ENCODE peak calls at places on chromosomes 2 and 18, in ten cellular contexts. One of them, this sample, is unnamed.

GRCh38 chr2:160415991-160416390 is 77.6 kb downstream of the RBMS1 start:
- DNase-seq in endothelial cell: no peak
- DNase-seq in tibial artery: no peak
- DNase-seq in stimulated activated CD8-positive, alpha-beta memory T cell treated with anti-CD3 and anti-CD28 coated beads, Interleukin-4, amount 100 ng/mL, for 1 hour: no peak
- DNase-seq in activated naive CD8-positive, alpha-beta T cell treated with anti-CD3 and anti-CD28 coated beads, Interleukin-2, amount 10 ng/mL, durations not matched to agents 7 days and 5 days: no peak
- DNase-seq in H4: no peak
- DNase-seq in activated CD4-positive, alpha-beta T cell treated with anti-CD3 and anti-CD28 coated beads, Interleukin-2, amount 50 U/mL, for 1 hour: no peak
- DNase-seq in neural crest cell: no peak
- DNase-seq in SK-MEL-5: no peak
- DNase-seq in suprapubic skin: no peak
- DNase-seq in this sample: no peak

GRCh38 chr2:1990151-1990589 is 245.9 kb upstream of the PXDN start:
- DNase-seq in stimulated activated CD8-positive, alpha-beta memory T cell treated with anti-CD3 and anti-CD28 coated beads, Interleukin-4, amount 100 ng/mL, for 1 hour: no peak
- DNase-seq in tibial artery: no peak
- DNase-seq in endothelial cell: no peak
- DNase-seq in suprapubic skin: no peak
- DNase-seq in SK-MEL-5: no peak
- DNase-seq in activated CD4-positive, alpha-beta T cell treated with anti-CD3 and anti-CD28 coated beads, Interleukin-2, amount 50 U/mL, for 1 hour: no peak
- DNase-seq in activated naive CD8-positive, alpha-beta T cell treated with anti-CD3 and anti-CD28 coated beads, Interleukin-2, amount 10 ng/mL, durations not matched to agents 7 days and 5 days: no peak
- DNase-seq in H4: no peak
- DNase-seq in neural crest cell: no peak
- DNase-seq in this sample: no peak

GRCh38 chr2:68737717-68738116 is 3.1 kb downstream of the ARHGAP25 start:
- DNase-seq in SK-MEL-5: no peak
- DNase-seq in activated CD4-positive, alpha-beta T cell treated with anti-CD3 and anti-CD28 coated beads, Interleukin-2, amount 50 U/mL, for 1 hour: no peak
- DNase-seq in suprapubic skin: no peak
- DNase-seq in activated naive CD8-positive, alpha-beta T cell treated with anti-CD3 and anti-CD28 coated beads, Interleukin-2, amount 10 ng/mL, durations not matched to agents 7 days and 5 days: no peak
- DNase-seq in stimulated activated CD8-positive, alpha-beta memory T cell treated with anti-CD3 and anti-CD28 coated beads, Interleukin-4, amount 100 ng/mL, for 1 hour: no peak
- DNase-seq in H4: no peak
- DNase-seq in tibial artery: no peak
- DNase-seq in endothelial cell: no peak
- DNase-seq in neural crest cell: no peak
- DNase-seq in this sample: no peak

GRCh38 chr18:8468911-8469310 is 140.3 kb upstream of the RAB12 start:
- DNase-seq in neural crest cell: no peak
- DNase-seq in endothelial cell: no peak
- DNase-seq in suprapubic skin: no peak
- DNase-seq in activated naive CD8-positive, alpha-beta T cell treated with anti-CD3 and anti-CD28 coated beads, Interleukin-2, amount 10 ng/mL, durations not matched to agents 7 days and 5 days: no peak
- DNase-seq in stimulated activated CD8-positive, alpha-beta memory T cell treated with anti-CD3 and anti-CD28 coated beads, Interleukin-4, amount 100 ng/mL, for 1 hour: no peak
- DNase-seq in tibial artery: no peak
- DNase-seq in H4: no peak
- DNase-seq in activated CD4-positive, alpha-beta T cell treated with anti-CD3 and anti-CD28 coated beads, Interleukin-2, amount 50 U/mL, for 1 hour: no peak
- DNase-seq in SK-MEL-5: no peak
- DNase-seq in this sample: no peak

GRCh38 chr2:178267660-178268059 is 73.3 kb downstream of the OSBPL6 start:
- DNase-seq in neural crest cell: no peak
- DNase-seq in endothelial cell: no peak
- DNase-seq in activated CD4-positive, alpha-beta T cell treated with anti-CD3 and anti-CD28 coated beads, Interleukin-2, amount 50 U/mL, for 1 hour: no peak
- DNase-seq in suprapubic skin: no peak
- DNase-seq in SK-MEL-5: no peak
- DNase-seq in activated naive CD8-positive, alpha-beta T cell treated with anti-CD3 and anti-CD28 coated beads, Interleukin-2, amount 10 ng/mL, durations not matched to agents 7 days and 5 days: no peak
- DNase-seq in H4: no peak
- DNase-seq in tibial artery: no peak
- DNase-seq in stimulated activated CD8-positive, alpha-beta memory T cell treated with anti-CD3 and anti-CD28 coated beads, Interleukin-4, amount 100 ng/mL, for 1 hour: no peak
- DNase-seq in this sample: no peak

GRCh38 chr2:120863661-120864320 is 128.1 kb downstream of the GLI2 start:
- DNase-seq in tibial artery: peak; percentile 62
- DNase-seq in activated naive CD8-positive, alpha-beta T cell treated with anti-CD3 and anti-CD28 coated beads, Interleukin-2, amount 10 ng/mL, durations not matched to agents 7 days and 5 days: no peak
- DNase-seq in suprapubic skin: peak; percentile 71
- DNase-seq in endothelial cell: no peak
- DNase-seq in stimulated activated CD8-positive, alpha-beta memory T cell treated with anti-CD3 and anti-CD28 coated beads, Interleukin-4, amount 100 ng/mL, for 1 hour: no peak
- DNase-seq in H4: peak; percentile 31
- DNase-seq in neural crest cell: no peak
- DNase-seq in SK-MEL-5: no peak
- DNase-seq in activated CD4-positive, alpha-beta T cell treated with anti-CD3 and anti-CD28 coated beads, Interleukin-2, amount 50 U/mL, for 1 hour: no peak
- DNase-seq in this sample: no peak

GRCh38 chr2:46793423-46794416 is 121.9 kb downstream of the MCFD2 start:
- DNase-seq in H4: no peak
- DNase-seq in neural crest cell: no peak
- DNase-seq in tibial artery: no peak
- DNase-seq in stimulated activated CD8-positive, alpha-beta memory T cell treated with anti-CD3 and anti-CD28 coated beads, Interleukin-4, amount 100 ng/mL, for 1 hour: no peak
- DNase-seq in SK-MEL-5: no peak
- DNase-seq in suprapubic skin: no peak
- DNase-seq in activated CD4-positive, alpha-beta T cell treated with anti-CD3 and anti-CD28 coated beads, Interleukin-2, amount 50 U/mL, for 1 hour: no peak
- DNase-seq in endothelial cell: no peak
- DNase-seq in activated naive CD8-positive, alpha-beta T cell treated with anti-CD3 and anti-CD28 coated beads, Interleukin-2, amount 10 ng/mL, durations not matched to agents 7 days and 5 days: no peak
- DNase-seq in this sample: no peak

GRCh38 chr2:135817466-135817865 is 19.5 kb downstream of the LCT start:
- DNase-seq in stimulated activated CD8-positive, alpha-beta memory T cell treated with anti-CD3 and anti-CD28 coated beads, Interleukin-4, amount 100 ng/mL, for 1 hour: no peak
- DNase-seq in SK-MEL-5: no peak
- DNase-seq in H4: no peak
- DNase-seq in endothelial cell: no peak
- DNase-seq in suprapubic skin: no peak
- DNase-seq in tibial artery: no peak
- DNase-seq in activated naive CD8-positive, alpha-beta T cell treated with anti-CD3 and anti-CD28 coated beads, Interleukin-2, amount 10 ng/mL, durations not matched to agents 7 days and 5 days: no peak
- DNase-seq in neural crest cell: no peak
- DNase-seq in activated CD4-positive, alpha-beta T cell treated with anti-CD3 and anti-CD28 coated beads, Interleukin-2, amount 50 U/mL, for 1 hour: no peak
- DNase-seq in this sample: no peak

GRCh38 chr2:61763605-61764034 is 90.2 kb downstream of the FAM161A start:
- DNase-seq in H4: peak; percentile 80
- DNase-seq in tibial artery: peak; percentile 78
- DNase-seq in endothelial cell: peak; percentile 73
- DNase-seq in suprapubic skin: peak; percentile 88
- DNase-seq in activated naive CD8-positive, alpha-beta T cell treated with anti-CD3 and anti-CD28 coated beads, Interleukin-2, amount 10 ng/mL, durations not matched to agents 7 days and 5 days: no peak
- DNase-seq in SK-MEL-5: peak; percentile 94
- DNase-seq in stimulated activated CD8-positive, alpha-beta memory T cell treated with anti-CD3 and anti-CD28 coated beads, Interleukin-4, amount 100 ng/mL, for 1 hour: no peak
- DNase-seq in neural crest cell: peak; percentile 60
- DNase-seq in activated CD4-positive, alpha-beta T cell treated with anti-CD3 and anti-CD28 coated beads, Interleukin-2, amount 50 U/mL, for 1 hour: no peak
- DNase-seq in this sample: no peak

GRCh38 chr2:99662761-99663341 is 173.0 kb upstream of the REV1 start:
- DNase-seq in suprapubic skin: no peak
- DNase-seq in SK-MEL-5: peak; percentile 93
- DNase-seq in neural crest cell: no peak
- DNase-seq in H4: peak; percentile 97
- DNase-seq in activated naive CD8-positive, alpha-beta T cell treated with anti-CD3 and anti-CD28 coated beads, Interleukin-2, amount 10 ng/mL, durations not matched to agents 7 days and 5 days: no peak
- DNase-seq in tibial artery: peak; percentile 38
- DNase-seq in activated CD4-positive, alpha-beta T cell treated with anti-CD3 and anti-CD28 coated beads, Interleukin-2, amount 50 U/mL, for 1 hour: no peak
- DNase-seq in stimulated activated CD8-positive, alpha-beta memory T cell treated with anti-CD3 and anti-CD28 coated beads, Interleukin-4, amount 100 ng/mL, for 1 hour: no peak
- DNase-seq in endothelial cell: no peak
- DNase-seq in this sample: no peak

GRCh38 chr2:6872412-6872811 is 5.2 kb upstream of the RSAD2 start:
- DNase-seq in endothelial cell: no peak
- DNase-seq in suprapubic skin: no peak
- DNase-seq in tibial artery: no peak
- DNase-seq in neural crest cell: no peak
- DNase-seq in activated CD4-positive, alpha-beta T cell treated with anti-CD3 and anti-CD28 coated beads, Interleukin-2, amount 50 U/mL, for 1 hour: no peak
- DNase-seq in stimulated activated CD8-positive, alpha-beta memory T cell treated with anti-CD3 and anti-CD28 coated beads, Interleukin-4, amount 100 ng/mL, for 1 hour: no peak
- DNase-seq in H4: no peak
- DNase-seq in SK-MEL-5: no peak
- DNase-seq in activated naive CD8-positive, alpha-beta T cell treated with anti-CD3 and anti-CD28 coated beads, Interleukin-2, amount 10 ng/mL, durations not matched to agents 7 days and 5 days: no peak
- DNase-seq in this sample: no peak

GRCh38 chr2:207801259-207801658 is 31.6 kb upstream of the FZD5 start:
- DNase-seq in tibial artery: no peak
- DNase-seq in endothelial cell: no peak
- DNase-seq in SK-MEL-5: no peak
- DNase-seq in H4: no peak
- DNase-seq in activated CD4-positive, alpha-beta T cell treated with anti-CD3 and anti-CD28 coated beads, Interleukin-2, amount 50 U/mL, for 1 hour: no peak
- DNase-seq in neural crest cell: no peak
- DNase-seq in activated naive CD8-positive, alpha-beta T cell treated with anti-CD3 and anti-CD28 coated beads, Interleukin-2, amount 10 ng/mL, durations not matched to agents 7 days and 5 days: no peak
- DNase-seq in stimulated activated CD8-positive, alpha-beta memory T cell treated with anti-CD3 and anti-CD28 coated beads, Interleukin-4, amount 100 ng/mL, for 1 hour: no peak
- DNase-seq in suprapubic skin: no peak
- DNase-seq in this sample: no peak

GRCh38 chr2:119253114-119253702 is 29.6 kb downstream of the STEAP3 start:
- DNase-seq in endothelial cell: no peak
- DNase-seq in activated naive CD8-positive, alpha-beta T cell treated with anti-CD3 and anti-CD28 coated beads, Interleukin-2, amount 10 ng/mL, durations not matched to agents 7 days and 5 days: no peak
- DNase-seq in tibial artery: no peak
- DNase-seq in neural crest cell: no peak
- DNase-seq in stimulated activated CD8-positive, alpha-beta memory T cell treated with anti-CD3 and anti-CD28 coated beads, Interleukin-4, amount 100 ng/mL, for 1 hour: no peak
- DNase-seq in suprapubic skin: no peak
- DNase-seq in H4: peak; percentile 28
- DNase-seq in activated CD4-positive, alpha-beta T cell treated with anti-CD3 and anti-CD28 coated beads, Interleukin-2, amount 50 U/mL, for 1 hour: no peak
- DNase-seq in SK-MEL-5: no peak
- DNase-seq in this sample: no peak

GRCh38 chr2:8885449-8886196 is 48.2 kb upstream of the KIDINS220 start:
- DNase-seq in endothelial cell: no peak
- DNase-seq in tibial artery: no peak
- DNase-seq in activated CD4-positive, alpha-beta T cell treated with anti-CD3 and anti-CD28 coated beads, Interleukin-2, amount 50 U/mL, for 1 hour: no peak
- DNase-seq in H4: no peak
- DNase-seq in neural crest cell: no peak
- DNase-seq in suprapubic skin: no peak
- DNase-seq in activated naive CD8-positive, alpha-beta T cell treated with anti-CD3 and anti-CD28 coated beads, Interleukin-2, amount 10 ng/mL, durations not matched to agents 7 days and 5 days: no peak
- DNase-seq in SK-MEL-5: no peak
- DNase-seq in stimulated activated CD8-positive, alpha-beta memory T cell treated with anti-CD3 and anti-CD28 coated beads, Interleukin-4, amount 100 ng/mL, for 1 hour: no peak
- DNase-seq in this sample: no peak

GRCh38 chr2:119739580-119740255 is 20.0 kb upstream of the PTPN4 start:
- DNase-seq in neural crest cell: no peak
- DNase-seq in activated CD4-positive, alpha-beta T cell treated with anti-CD3 and anti-CD28 coated beads, Interleukin-2, amount 50 U/mL, for 1 hour: no peak
- DNase-seq in H4: no peak
- DNase-seq in stimulated activated CD8-positive, alpha-beta memory T cell treated with anti-CD3 and anti-CD28 coated beads, Interleukin-4, amount 100 ng/mL, for 1 hour: no peak
- DNase-seq in endothelial cell: no peak
- DNase-seq in tibial artery: no peak
- DNase-seq in activated naive CD8-positive, alpha-beta T cell treated with anti-CD3 and anti-CD28 coated beads, Interleukin-2, amount 10 ng/mL, durations not matched to agents 7 days and 5 days: no peak
- DNase-seq in SK-MEL-5: no peak
- DNase-seq in suprapubic skin: no peak
- DNase-seq in this sample: no peak

GRCh38 chr18:77143196-77143595 is 10.6 kb upstream of the MBP start:
- DNase-seq in activated CD4-positive, alpha-beta T cell treated with anti-CD3 and anti-CD28 coated beads, Interleukin-2, amount 50 U/mL, for 1 hour: no peak
- DNase-seq in SK-MEL-5: no peak
- DNase-seq in stimulated activated CD8-positive, alpha-beta memory T cell treated with anti-CD3 and anti-CD28 coated beads, Interleukin-4, amount 100 ng/mL, for 1 hour: no peak
- DNase-seq in tibial artery: no peak
- DNase-seq in suprapubic skin: no peak
- DNase-seq in neural crest cell: no peak
- DNase-seq in endothelial cell: no peak
- DNase-seq in H4: no peak
- DNase-seq in activated naive CD8-positive, alpha-beta T cell treated with anti-CD3 and anti-CD28 coated beads, Interleukin-2, amount 10 ng/mL, durations not matched to agents 7 days and 5 days: no peak
- DNase-seq in this sample: no peak

GRCh38 chr2:206708286-206708685 is 9.9 kb downstream of the DYTN start:
- DNase-seq in SK-MEL-5: no peak
- DNase-seq in neural crest cell: no peak
- DNase-seq in stimulated activated CD8-positive, alpha-beta memory T cell treated with anti-CD3 and anti-CD28 coated beads, Interleukin-4, amount 100 ng/mL, for 1 hour: no peak
- DNase-seq in activated naive CD8-positive, alpha-beta T cell treated with anti-CD3 and anti-CD28 coated beads, Interleukin-2, amount 10 ng/mL, durations not matched to agents 7 days and 5 days: no peak
- DNase-seq in activated CD4-positive, alpha-beta T cell treated with anti-CD3 and anti-CD28 coated beads, Interleukin-2, amount 50 U/mL, for 1 hour: no peak
- DNase-seq in endothelial cell: no peak
- DNase-seq in tibial artery: no peak
- DNase-seq in H4: no peak
- DNase-seq in suprapubic skin: no peak
- DNase-seq in this sample: no peak

GRCh38 chr18:10354241-10354811 is 100.1 kb upstream of the APCDD1 start:
- DNase-seq in activated naive CD8-positive, alpha-beta T cell treated with anti-CD3 and anti-CD28 coated beads, Interleukin-2, amount 10 ng/mL, durations not matched to agents 7 days and 5 days: no peak
- DNase-seq in stimulated activated CD8-positive, alpha-beta memory T cell treated with anti-CD3 and anti-CD28 coated beads, Interleukin-4, amount 100 ng/mL, for 1 hour: no peak
- DNase-seq in tibial artery: no peak
- DNase-seq in endothelial cell: no peak
- DNase-seq in neural crest cell: no peak
- DNase-seq in H4: no peak
- DNase-seq in SK-MEL-5: no peak
- DNase-seq in suprapubic skin: no peak
- DNase-seq in activated CD4-positive, alpha-beta T cell treated with anti-CD3 and anti-CD28 coated beads, Interleukin-2, amount 50 U/mL, for 1 hour: no peak
- DNase-seq in this sample: no peak

GRCh38 chr2:39697480-39697879 is 31.8 kb downstream of the TMEM178A start:
- DNase-seq in stimulated activated CD8-positive, alpha-beta memory T cell treated with anti-CD3 and anti-CD28 coated beads, Interleukin-4, amount 100 ng/mL, for 1 hour: no peak
- DNase-seq in activated naive CD8-positive, alpha-beta T cell treated with anti-CD3 and anti-CD28 coated beads, Interleukin-2, amount 10 ng/mL, durations not matched to agents 7 days and 5 days: no peak
- DNase-seq in activated CD4-positive, alpha-beta T cell treated with anti-CD3 and anti-CD28 coated beads, Interleukin-2, amount 50 U/mL, for 1 hour: no peak
- DNase-seq in H4: no peak
- DNase-seq in suprapubic skin: no peak
- DNase-seq in tibial artery: no peak
- DNase-seq in neural crest cell: no peak
- DNase-seq in endothelial cell: no peak
- DNase-seq in SK-MEL-5: no peak
- DNase-seq in this sample: no peak

GRCh38 chr2:97936199-97936598 is 59.5 kb downstream of the TMEM131 start:
- DNase-seq in neural crest cell: no peak
- DNase-seq in activated CD4-positive, alpha-beta T cell treated with anti-CD3 and anti-CD28 coated beads, Interleukin-2, amount 50 U/mL, for 1 hour: no peak
- DNase-seq in SK-MEL-5: no peak
- DNase-seq in H4: peak; percentile 34
- DNase-seq in suprapubic skin: no peak
- DNase-seq in activated naive CD8-positive, alpha-beta T cell treated with anti-CD3 and anti-CD28 coated beads, Interleukin-2, amount 10 ng/mL, durations not matched to agents 7 days and 5 days: no peak
- DNase-seq in tibial artery: no peak
- DNase-seq in stimulated activated CD8-positive, alpha-beta memory T cell treated with anti-CD3 and anti-CD28 coated beads, Interleukin-4, amount 100 ng/mL, for 1 hour: no peak
- DNase-seq in endothelial cell: no peak
- DNase-seq in this sample: no peak

GRCh38 chr2:217851191-217852020 is 151.4 kb downstream of the TNS1 start:
- DNase-seq in H4: peak; percentile 78
- DNase-seq in stimulated activated CD8-positive, alpha-beta memory T cell treated with anti-CD3 and anti-CD28 coated beads, Interleukin-4, amount 100 ng/mL, for 1 hour: no peak
- DNase-seq in activated CD4-positive, alpha-beta T cell treated with anti-CD3 and anti-CD28 coated beads, Interleukin-2, amount 50 U/mL, for 1 hour: no peak
- DNase-seq in suprapubic skin: no peak
- DNase-seq in SK-MEL-5: no peak
- DNase-seq in endothelial cell: no peak
- DNase-seq in tibial artery: peak; percentile 88
- DNase-seq in activated naive CD8-positive, alpha-beta T cell treated with anti-CD3 and anti-CD28 coated beads, Interleukin-2, amount 10 ng/mL, durations not matched to agents 7 days and 5 days: no peak
- DNase-seq in neural crest cell: no peak
- DNase-seq in this sample: no peak

GRCh38 chr2:20661028-20661980 is 5.6 kb upstream of the GDF7 start:
- DNase-seq in tibial artery: peak; percentile 63
- DNase-seq in suprapubic skin: no peak
- DNase-seq in endothelial cell: peak; percentile 74
- DNase-seq in H4: peak; percentile 53
- DNase-seq in SK-MEL-5: peak; percentile 85
- DNase-seq in neural crest cell: peak; percentile 66
- DNase-seq in activated naive CD8-positive, alpha-beta T cell treated with anti-CD3 and anti-CD28 coated beads, Interleukin-2, amount 10 ng/mL, durations not matched to agents 7 days and 5 days: peak; percentile 61
- DNase-seq in stimulated activated CD8-positive, alpha-beta memory T cell treated with anti-CD3 and anti-CD28 coated beads, Interleukin-4, amount 100 ng/mL, for 1 hour: peak; percentile 44
- DNase-seq in activated CD4-positive, alpha-beta T cell treated with anti-CD3 and anti-CD28 coated beads, Interleukin-2, amount 50 U/mL, for 1 hour: peak; percentile 57
- DNase-seq in this sample: no peak

GRCh38 chr2:74186038-74186437 is 7.4 kb upstream of the MOB1A start:
- DNase-seq in neural crest cell: no peak
- DNase-seq in activated naive CD8-positive, alpha-beta T cell treated with anti-CD3 and anti-CD28 coated beads, Interleukin-2, amount 10 ng/mL, durations not matched to agents 7 days and 5 days: no peak
- DNase-seq in endothelial cell: no peak
- DNase-seq in SK-MEL-5: no peak
- DNase-seq in tibial artery: no peak
- DNase-seq in activated CD4-positive, alpha-beta T cell treated with anti-CD3 and anti-CD28 coated beads, Interleukin-2, amount 50 U/mL, for 1 hour: no peak
- DNase-seq in stimulated activated CD8-positive, alpha-beta memory T cell treated with anti-CD3 and anti-CD28 coated beads, Interleukin-4, amount 100 ng/mL, for 1 hour: no peak
- DNase-seq in suprapubic skin: no peak
- DNase-seq in H4: no peak
- DNase-seq in this sample: no peak